ENCODE peak calls at places on chromosome 14, in seven cellular contexts. L, H, S, I, J, B and V are unnamed samples.

GRCh38 chr14:51513933-51514332 is 137.8 kb upstream of the FRMD6 start:
- DNase-seq in L (no peak), H (no peak), S (no peak), I (no peak), J (no peak), B (no peak), V (no peak)

GRCh38 chr14:68941820-68942219 is 37.3 kb downstream of the ACTN1 start:
- DNase-seq in L (no peak), H (peak; percentile 82), S (peak; percentile 53), I (no peak), J (no peak), B (no peak), V (peak; percentile 75)

GRCh38 chr14:75303415-75303814 is 24.8 kb downstream of the FOS start:
- DNase-seq in L (peak; percentile 81), H (peak; percentile 82), S (peak; percentile 76), I (peak; percentile 63), J (peak; percentile 61), B (peak; percentile 60), V (peak; percentile 73)

GRCh38 chr14:85688024-85688423 is 158.1 kb downstream of the FLRT2 start:
- DNase-seq in L (no peak), H (no peak), S (no peak), I (no peak), J (no peak), B (no peak), V (no peak)

GRCh38 chr14:100103261-100104005 is 38.2 kb downstream of the EVL start:
- DNase-seq in L (peak; percentile 53), H (no peak), S (no peak), I (no peak), J (no peak), B (no peak), V (no peak)

GRCh38 chr14:101333335-101334280 is 227.7 kb upstream of the DIO3 start:
- DNase-seq in L (no peak), H (no peak), S (no peak), I (no peak), J (no peak), B (no peak), V (no peak)

GRCh38 chr14:61343991-61344405 is 22.6 kb downstream of the PRKCH start:
- DNase-seq in L (no peak), H (no peak), S (no peak), I (no peak), J (no peak), B (no peak), V (no peak)

GRCh38 chr14:61653507-61653906 is 41.8 kb upstream of the HIF1A start:
- DNase-seq in L (peak; percentile 36), H (no peak), S (no peak), I (no peak), J (peak; percentile 26), B (no peak), V (no peak)

GRCh38 chr14:102593841-102594170 is 1.4 kb downstream of the RCOR1 start:
- DNase-seq in L (no peak), H (no peak), S (no peak), I (no peak), J (no peak), B (no peak), V (no peak)

GRCh38 chr14:38481939-38482678 is 226.2 kb upstream of the CLEC14A start:
- DNase-seq in L (no peak), H (no peak), S (no peak), I (no peak), J (no peak), B (no peak), V (no peak)

GRCh38 chr14:98172243-98172778 is 1099.7 kb downstream of the BCL11B start:
- DNase-seq in L (no peak), H (no peak), S (no peak), I (no peak), J (no peak), B (no peak), V (no peak)

GRCh38 chr14:98174031-98174430 is 1098.0 kb downstream of the BCL11B start:
- DNase-seq in L (no peak), H (no peak), S (no peak), I (no peak), J (no peak), B (no peak), V (no peak)

GRCh38 chr14:98173291-98173690 is 1098.7 kb downstream of the BCL11B start:
- DNase-seq in L (no peak), H (no peak), S (peak; percentile 55), I (no peak), J (no peak), B (no peak), V (no peak)

GRCh38 chr14:98170580-98170979 is 1101.4 kb downstream of the BCL11B start:
- DNase-seq in L (no peak), H (no peak), S (no peak), I (no peak), J (no peak), B (no peak), V (no peak)

GRCh38 chr14:98171654-98172053 is 1100.3 kb downstream of the BCL11B start:
- DNase-seq in L (no peak), H (no peak), S (no peak), I (no peak), J (no peak), B (no peak), V (no peak)
- H3K27ac ChIP-seq in L (no peak overlapping the region), H (no peak overlapping the region), S (no peak overlapping the region), I (no peak overlapping the region), J (no peak overlapping the region), B (no peak overlapping the region), V (no peak overlapping the region)

GRCh38 chr14:93206793-93207467 is at the start of the genes GON7 and UBR7:
- DNase-seq in L (peak; percentile 97), H (peak; percentile 90), S (peak; percentile 97), I (peak; percentile 86), J (peak; percentile 91), B (peak; percentile 93), V (peak; percentile 96)
- TF ChIP-seq POLR2A in L (peak; percentile 50), H (peak; percentile 80), S (peak; percentile 84), I (peak; percentile 75), J (peak; percentile 77), B (peak; percentile 51), V (peak; percentile 56)

DNA sequence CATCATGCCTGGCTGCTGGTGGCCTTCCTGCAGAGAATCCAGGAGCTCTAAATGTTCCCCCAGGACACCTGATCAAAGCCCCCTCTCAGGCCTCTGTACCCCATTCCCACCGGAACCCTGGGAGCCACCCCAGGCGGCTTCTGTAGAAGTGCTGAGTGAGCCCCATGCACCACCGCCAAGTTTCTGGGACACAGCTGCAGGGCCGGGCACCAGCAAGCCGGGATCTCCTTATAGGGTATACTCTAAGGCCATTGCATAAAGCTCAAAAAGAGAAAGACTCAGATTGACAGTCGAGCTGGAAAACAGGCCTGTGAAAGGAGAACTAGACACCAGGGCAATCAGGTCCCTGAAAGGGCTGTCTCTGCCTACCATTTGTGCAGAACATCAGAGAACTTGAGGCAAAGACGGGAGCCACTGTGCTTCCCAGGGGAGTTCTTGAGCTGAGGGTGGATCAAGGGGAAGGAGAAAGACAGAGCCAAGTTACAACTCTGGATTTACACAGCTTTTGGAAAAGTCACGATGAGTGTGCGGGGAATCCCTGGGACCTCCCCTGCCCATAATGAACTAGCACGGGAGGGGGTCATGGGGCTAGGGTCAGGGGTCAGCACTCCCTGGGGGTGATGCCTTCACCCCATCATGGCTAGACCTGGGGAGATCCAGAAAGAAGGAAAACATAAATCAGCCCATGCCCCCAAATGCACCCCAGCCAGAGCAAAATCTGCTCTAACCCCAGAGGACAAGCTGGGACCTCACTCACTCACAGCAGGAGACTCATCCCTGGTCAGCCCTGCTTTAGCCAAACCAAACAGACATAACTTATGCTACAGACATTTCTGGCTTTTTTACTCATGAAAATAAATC is 51.1 kb downstream of the ITPK1 start:
- DNase-seq in L (no peak), H (no peak), S (no peak), I (no peak), J (no peak), B (no peak), V (no peak)
- TF ChIP-seq CTCF in L (no peak), H (no peak), S (no peak), I (no peak), J (no peak), B (no peak), V (no peak)

DNA sequence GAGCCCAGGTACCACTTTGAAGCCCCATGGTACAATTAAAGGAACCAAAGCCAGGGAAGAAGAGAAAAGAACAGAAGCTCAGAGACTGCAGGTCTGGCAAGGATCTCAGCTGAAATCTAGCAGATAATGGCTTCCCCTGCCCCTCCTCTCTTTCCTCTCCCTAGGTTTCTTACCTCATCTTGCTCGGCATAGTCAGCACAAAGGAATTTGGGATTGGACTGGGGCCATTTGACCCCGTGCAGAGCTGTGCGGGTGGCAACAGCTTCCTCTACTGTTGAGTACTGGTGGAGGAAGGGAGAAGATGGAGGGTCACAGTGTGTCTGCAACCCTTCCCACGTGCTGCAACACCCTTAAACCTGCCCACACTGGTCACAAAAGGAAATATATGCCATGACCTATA is 4.7 kb upstream of the CDH24 start:
- DNase-seq in L (peak; percentile 81), H (peak; percentile 75), S (peak; percentile 43), I (no peak), J (peak; percentile 72), B (peak; percentile 60), V (peak; percentile 58)
- H3K27ac ChIP-seq in L (peak overlapping the region; percentile 26), H (peak overlapping the region; percentile 78), S (peak overlapping the region; percentile 39), I (no peak overlapping the region), J (no peak overlapping the region), B (peak overlapping the region; percentile 50), V (no peak overlapping the region)

GRCh38 chr14:52730708-52731111 is 744 bp downstream of the STYX start:
- DNase-seq in L (no peak), H (no peak), S (no peak), I (no peak), J (no peak), B (no peak), V (no peak)

GRCh38 chr14:52733824-52734223 is 3.9 kb downstream of the STYX start:
- DNase-seq in L (peak; percentile 93), H (no peak), S (no peak), I (no peak), J (no peak), B (no peak), V (no peak)

GRCh38 chr14:52729585-52729924 is 411 bp upstream of the STYX start:
- DNase-seq in L (no peak), H (no peak), S (no peak), I (no peak), J (no peak), B (no peak), V (no peak)

GRCh38 chr14:52724360-52724644 is 5.7 kb upstream of the STYX start:
- DNase-seq in L (no peak), H (no peak), S (no peak), I (no peak), J (no peak), B (no peak), V (no peak)

GRCh38 chr14:52729925-52730707 is at the start of gene STYX:
- DNase-seq in L (peak; percentile 99), H (peak; percentile 54), S (peak; percentile 99), I (peak; percentile 96), J (peak; percentile 99), B (peak; percentile 95), V (peak; percentile 99)
- TF ChIP-seq POLR2A in L (peak; percentile 61), H (peak; percentile 97), S (peak; percentile 88), I (peak; percentile 88), J (peak; percentile 57), B (peak; percentile 41), V (peak; percentile 96)